ENCODE peak calls at places on chromosomes 11 and 22, in seven cellular contexts. One of them, this sample, is unnamed.

GRCh38 chr22:25622011-25622410 is 57.5 kb downstream of the GRK3 start:
- DNase-seq in kidney: no peak
- DNase-seq in activated naive CD8-positive, alpha-beta T cell treated with anti-CD3 and anti-CD28 coated beads, Interleukin-2, amount 10 ng/mL, durations not matched to agents 7 days and 5 days: no peak
- DNase-seq in Panc1: no peak
- DNase-seq in AG09309: no peak
- DNase-seq in fibroblast of mammary gland: no peak
- DNase-seq in NCI-H2081: no peak
- DNase-seq in this sample: no peak

GRCh38 chr11:134666273-134667174 is 254.5 kb upstream of the B3GAT1 start:
- DNase-seq in AG09309: no peak
- DNase-seq in NCI-H2081: no peak
- DNase-seq in kidney: no peak
- DNase-seq in Panc1: no peak
- DNase-seq in activated naive CD8-positive, alpha-beta T cell treated with anti-CD3 and anti-CD28 coated beads, Interleukin-2, amount 10 ng/mL, durations not matched to agents 7 days and 5 days: no peak
- DNase-seq in fibroblast of mammary gland: no peak
- DNase-seq in this sample: no peak

GRCh38 chr11:128298271-128298670 is 289.1 kb downstream of the ETS1 start:
- DNase-seq in kidney: no peak
- DNase-seq in activated naive CD8-positive, alpha-beta T cell treated with anti-CD3 and anti-CD28 coated beads, Interleukin-2, amount 10 ng/mL, durations not matched to agents 7 days and 5 days: no peak
- DNase-seq in AG09309: no peak
- DNase-seq in Panc1: no peak
- DNase-seq in NCI-H2081: peak; percentile 65
- DNase-seq in fibroblast of mammary gland: no peak
- DNase-seq in this sample: no peak

GRCh38 chr22:17369553-17370035 is 334 bp downstream of the CECR2 start:
- DNase-seq in fibroblast of mammary gland: no peak
- DNase-seq in AG09309: no peak
- DNase-seq in kidney: peak; percentile 74
- DNase-seq in activated naive CD8-positive, alpha-beta T cell treated with anti-CD3 and anti-CD28 coated beads, Interleukin-2, amount 10 ng/mL, durations not matched to agents 7 days and 5 days: peak; percentile 51
- DNase-seq in Panc1: no peak
- DNase-seq in NCI-H2081: peak; percentile 12
- DNase-seq in this sample: no peak

GRCh38 chr22:24707477-24707816 is 67.1 kb downstream of the PIWIL3 start:
- DNase-seq in Panc1: no peak
- DNase-seq in kidney: no peak
- DNase-seq in fibroblast of mammary gland: no peak
- DNase-seq in NCI-H2081: no peak
- DNase-seq in activated naive CD8-positive, alpha-beta T cell treated with anti-CD3 and anti-CD28 coated beads, Interleukin-2, amount 10 ng/mL, durations not matched to agents 7 days and 5 days: no peak
- DNase-seq in AG09309: no peak
- DNase-seq in this sample: no peak

GRCh38 chr11:65297026-65297667 is 17.5 kb upstream of the CDC42EP2 start:
- DNase-seq in NCI-H2081: no peak
- DNase-seq in activated naive CD8-positive, alpha-beta T cell treated with anti-CD3 and anti-CD28 coated beads, Interleukin-2, amount 10 ng/mL, durations not matched to agents 7 days and 5 days: no peak
- DNase-seq in kidney: peak; percentile 84
- DNase-seq in AG09309: no peak
- DNase-seq in Panc1: no peak
- DNase-seq in fibroblast of mammary gland: no peak
- DNase-seq in this sample: no peak

GRCh38 chr11:92782806-92783205 is 186.6 kb upstream of the MTNR1B start:
- DNase-seq in fibroblast of mammary gland: no peak
- DNase-seq in AG09309: no peak
- DNase-seq in NCI-H2081: no peak
- DNase-seq in activated naive CD8-positive, alpha-beta T cell treated with anti-CD3 and anti-CD28 coated beads, Interleukin-2, amount 10 ng/mL, durations not matched to agents 7 days and 5 days: no peak
- DNase-seq in Panc1: no peak
- DNase-seq in kidney: no peak
- DNase-seq in this sample: no peak

GRCh38 chr11:80958966-80959365 is 1518.1 kb upstream of the TENM4 start:
- DNase-seq in activated naive CD8-positive, alpha-beta T cell treated with anti-CD3 and anti-CD28 coated beads, Interleukin-2, amount 10 ng/mL, durations not matched to agents 7 days and 5 days: no peak
- DNase-seq in AG09309: no peak
- DNase-seq in NCI-H2081: no peak
- DNase-seq in Panc1: no peak
- DNase-seq in kidney: no peak
- DNase-seq in fibroblast of mammary gland: peak; percentile 20
- DNase-seq in this sample: no peak

GRCh38 chr11:107669156-107669740 is 42.6 kb downstream of the SLN start:
- DNase-seq in AG09309: no peak
- DNase-seq in activated naive CD8-positive, alpha-beta T cell treated with anti-CD3 and anti-CD28 coated beads, Interleukin-2, amount 10 ng/mL, durations not matched to agents 7 days and 5 days: no peak
- DNase-seq in Panc1: no peak
- DNase-seq in NCI-H2081: no peak
- DNase-seq in fibroblast of mammary gland: no peak
- DNase-seq in kidney: no peak
- DNase-seq in this sample: no peak

GRCh38 chr11:43250309-43250708 is 61.5 kb upstream of the API5 start:
- DNase-seq in NCI-H2081: no peak
- DNase-seq in kidney: no peak
- DNase-seq in Panc1: no peak
- DNase-seq in AG09309: no peak
- DNase-seq in activated naive CD8-positive, alpha-beta T cell treated with anti-CD3 and anti-CD28 coated beads, Interleukin-2, amount 10 ng/mL, durations not matched to agents 7 days and 5 days: no peak
- DNase-seq in fibroblast of mammary gland: no peak
- DNase-seq in this sample: no peak

GRCh38 chr11:133964946-133965632 is 8.3 kb upstream of the IGSF9B start:
- DNase-seq in NCI-H2081: no peak
- DNase-seq in fibroblast of mammary gland: peak; percentile 19
- DNase-seq in AG09309: peak; percentile 7
- DNase-seq in kidney: no peak
- DNase-seq in Panc1: no peak
- DNase-seq in activated naive CD8-positive, alpha-beta T cell treated with anti-CD3 and anti-CD28 coated beads, Interleukin-2, amount 10 ng/mL, durations not matched to agents 7 days and 5 days: no peak
- DNase-seq in this sample: no peak

This sample was measured in NCI-H1436.